ENCODE peak calls at places on chromosomes 5 and 9, in four cellular contexts. One of them, this sample, is unnamed.

GRCh38 chr5:176620333-176620981 is 9.9 kb downstream of the SNCB start:
- DNase-seq in IMR-90: no peak
- DNase-seq in HEK293T: no peak
- DNase-seq in H4: no peak
- DNase-seq in this sample: no peak

GRCh38 chr5:96881511-96882115 is 5.3 kb downstream of the ERAP2 start:
- DNase-seq in IMR-90: peak
- DNase-seq in HEK293T: no peak
- DNase-seq in H4: peak
- DNase-seq in this sample: no peak

GRCh38 chr5:1183424-1184162 is 17.8 kb upstream of the SLC6A19 start:
- DNase-seq in IMR-90: no peak
- DNase-seq in HEK293T: no peak
- DNase-seq in H4: no peak
- DNase-seq in this sample: no peak

GRCh38 chr5:109692011-109692410 is 2.3 kb downstream of the MAN2A1 start:
- DNase-seq in IMR-90: peak
- DNase-seq in HEK293T: no peak
- DNase-seq in H4: no peak
- DNase-seq in this sample: no peak

GRCh38 chr9:94490465-94490864 is 64.4 kb upstream of the PCAT7 start:
- DNase-seq in IMR-90: peak
- DNase-seq in HEK293T: no peak
- DNase-seq in H4: no peak
- DNase-seq in this sample: no peak

GRCh38 chr5:125660231-125660895 is 762.8 kb upstream of the GRAMD2B start:
- DNase-seq in IMR-90: no peak
- DNase-seq in HEK293T: no peak
- DNase-seq in H4: no peak
- DNase-seq in this sample: no peak

GRCh38 chr5:135741040-135741439 is 93.4 kb upstream of the SLC25A48 start:
- DNase-seq in IMR-90: no peak
- DNase-seq in HEK293T: no peak
- DNase-seq in H4: no peak
- DNase-seq in this sample: no peak

GRCh38 chr5:125489146-125489545 is 742.7 kb upstream of the ZNF608 start:
- DNase-seq in IMR-90: no peak
- DNase-seq in HEK293T: no peak
- DNase-seq in H4: no peak
- DNase-seq in this sample: no peak

GRCh38 chr9:137984520-137985257 is 107.1 kb downstream of the CACNA1B start:
- DNase-seq in IMR-90: no peak
- DNase-seq in HEK293T: no peak
- DNase-seq in H4: no peak
- DNase-seq in this sample: no peak

GRCh38 chr5:50744761-50745160 is 78.3 kb downstream of the PARP8 start:
- DNase-seq in IMR-90: peak
- DNase-seq in HEK293T: no peak
- DNase-seq in H4: peak
- DNase-seq in this sample: no peak

GRCh38 chr5:111197523-111197922 is 26.7 kb upstream of the CAMK4 start:
- DNase-seq in IMR-90: no peak
- DNase-seq in HEK293T: peak
- DNase-seq in H4: peak
- DNase-seq in this sample: no peak

GRCh38 chr9:93264338-93265125 is 80.6 kb downstream of the WNK2 start:
- DNase-seq in IMR-90: no peak
- DNase-seq in HEK293T: no peak
- DNase-seq in H4: no peak
- DNase-seq in this sample: no peak